ENCODE peak calls at places on chromosome 18, in ten cellular contexts. V is pancreas, H is lower lobe of right lung, I is right atrium auricular region, L is testis, Y is Peyer's patch, C is right lobe of liver, X is endodermal cell, S is stomach, T is cardiac muscle cell. W is an unnamed sample.

GRCh38 chr18:9673296-9674251 is 34.5 kb upstream of the RAB31 start:
- DNase-seq in I (no peak), V (peak; percentile 70), H (peak; percentile 75), T (peak; percentile 81), X (peak; percentile 69), Y (peak; percentile 86), S (peak; percentile 74), C (no peak), L (peak; percentile 56), W (no peak)

GRCh38 chr18:67818432-67818831 is 301.9 kb upstream of the DSEL start:
- DNase-seq in Y (no peak), S (no peak), I (no peak), L (no peak), X (no peak), V (no peak), T (no peak), H (no peak), C (no peak), W (no peak)

GRCh38 chr18:10164241-10165160 is 250.7 kb downstream of the VAPA start:
- DNase-seq in L (peak; percentile 27), C (no peak), I (no peak), H (no peak), X (no peak), V (peak; percentile 41), Y (no peak), T (peak; percentile 32), S (no peak), W (no peak)

GRCh38 chr18:73975266-73975665 is 172.4 kb downstream of the FBXO15 start:
- DNase-seq in I (peak; percentile 50), H (no peak), S (no peak), Y (no peak), X (no peak), V (no peak), C (no peak), T (peak; percentile 3), L (no peak), W (no peak)

GRCh38 chr18:43720036-43720435 is 442.7 kb upstream of the SYT4 start:
- DNase-seq in X (no peak), I (no peak), S (no peak), V (no peak), Y (no peak), T (no peak), C (no peak), H (no peak), L (no peak), W (no peak)

GRCh38 chr18:28177828-28178635 is 1.1 kb upstream of the CDH2 start:
- DNase-seq in H (no peak), V (peak; percentile 22), I (no peak), C (peak; percentile 82), X (peak; percentile 94), L (peak; percentile 77), Y (no peak), S (peak; percentile 67), T (peak; percentile 70), W (peak; percentile 87)

GRCh38 chr18:37604032-37604431 is 38.4 kb upstream of the CELF4 start:
- DNase-seq in Y (no peak), H (no peak), S (no peak), T (no peak), X (no peak), L (no peak), V (no peak), I (no peak), C (no peak), W (no peak)

GRCh38 chr18:78304199-78304826 is 675.3 kb upstream of the SALL3 start:
- DNase-seq in T (no peak), L (no peak), X (no peak), I (no peak), H (no peak), Y (no peak), V (no peak), S (no peak), C (no peak), W (no peak)

GRCh38 chr18:8841781-8842485 is 136.6 kb downstream of the MTCL1 start:
- DNase-seq in T (no peak), Y (no peak), H (no peak), L (no peak), C (no peak), X (no peak), V (no peak), I (no peak), S (no peak), W (no peak)

GRCh38 chr18:28127763-28128737 is 48.9 kb downstream of the CDH2 start:
- DNase-seq in C (no peak), H (no peak), V (no peak), T (peak; percentile 46), I (no peak), L (no peak), X (peak; percentile 56), Y (no peak), S (no peak), W (no peak)

GRCh38 chr18:22332590-22332989 is 85.1 kb downstream of the CTAGE1 start:
- DNase-seq in X (peak; percentile 92), S (no peak), I (no peak), V (no peak), T (no peak), Y (no peak), C (no peak), L (no peak), H (no peak), W (no peak)

GRCh38 chr18:24421831-24422230 is 4.6 kb upstream of the IMPACT start:
- DNase-seq in T (no peak), H (no peak), L (no peak), V (no peak), S (no peak), I (no peak), Y (no peak), X (no peak), C (no peak), W (no peak)

DNA sequence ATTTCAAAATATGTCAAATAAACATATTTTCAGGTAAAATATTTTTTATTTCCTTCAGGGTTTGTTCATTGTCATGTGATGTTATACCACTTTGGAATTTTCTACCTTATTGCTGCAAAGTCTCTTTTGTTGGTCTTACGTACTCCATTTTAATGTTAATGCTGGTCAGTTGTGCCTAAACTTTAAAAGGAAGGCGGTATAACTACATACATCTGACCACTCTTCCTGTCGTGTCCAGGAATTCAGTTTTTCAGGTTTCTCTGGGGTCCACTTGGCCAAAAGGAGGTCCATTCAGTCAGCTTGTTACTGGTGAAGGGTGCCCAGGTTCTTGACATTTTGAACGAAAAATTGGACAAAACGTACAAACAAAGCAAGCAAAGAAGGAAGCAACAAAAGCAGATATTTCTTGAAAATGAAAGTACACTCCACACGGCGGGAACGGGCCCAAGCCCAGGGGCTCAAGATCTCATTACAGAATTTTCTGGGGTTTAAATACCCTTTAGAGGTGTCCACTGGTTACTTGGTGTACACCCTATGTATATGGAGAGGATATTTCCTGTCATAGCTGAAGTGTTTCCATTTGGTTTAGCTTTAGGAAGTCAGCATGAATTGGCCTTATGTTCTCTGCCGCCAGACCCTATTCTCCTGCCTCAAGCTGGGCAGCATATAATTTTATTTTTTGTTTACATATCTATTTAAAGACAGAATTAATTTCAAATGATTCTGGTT is 471.7 kb upstream of the CDH7 start:
- DNase-seq in V (no peak), Y (no peak), T (no peak), X (no peak), S (no peak), L (no peak), C (no peak), I (no peak), H (no peak), W (no peak)
- H3K4me3 ChIP-seq in V (no peak overlapping the region), Y (no peak overlapping the region), T (no peak overlapping the region), X (no peak overlapping the region), S (no peak overlapping the region), L (no peak overlapping the region), C (no peak overlapping the region), I (no peak overlapping the region), H (no peak overlapping the region), W (no peak overlapping the region)

DNA sequence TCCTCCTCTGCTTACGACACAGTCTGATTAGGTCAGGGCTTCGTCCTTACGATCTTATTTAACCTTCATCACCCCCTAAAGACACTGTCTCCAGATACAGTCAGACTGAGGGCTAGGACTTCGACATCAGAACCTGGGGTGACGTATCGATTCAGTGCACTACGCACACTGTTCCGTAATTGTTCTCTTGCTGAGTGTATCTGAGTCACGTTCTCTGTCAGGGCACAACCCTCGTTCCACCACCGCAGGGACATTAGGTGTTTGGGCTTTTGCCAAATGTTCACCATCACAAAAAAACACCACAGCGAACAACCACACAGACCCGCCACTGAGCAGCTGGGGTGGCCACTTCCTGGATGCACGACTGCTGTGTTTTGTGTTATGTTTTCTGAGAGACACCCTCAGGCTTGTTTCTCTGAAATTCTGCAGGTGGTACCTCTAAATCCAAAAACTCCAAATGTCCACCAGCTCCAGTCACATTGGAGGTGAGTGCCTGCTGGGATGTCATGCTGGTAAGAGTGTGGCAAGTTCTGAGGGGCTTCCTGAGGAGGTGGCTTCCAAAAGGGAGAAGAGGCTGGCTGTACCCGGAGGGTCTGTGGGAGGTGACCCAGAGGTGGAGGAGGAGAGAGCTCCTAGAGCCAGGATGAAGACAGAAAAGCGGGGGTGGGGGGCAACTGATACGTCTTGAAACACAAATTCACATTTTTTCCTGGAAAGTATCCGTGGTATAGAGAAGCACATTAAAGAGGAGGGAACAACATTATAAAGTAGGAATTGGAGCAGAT is 66.6 kb downstream of the ADNP2 start:
- DNase-seq in H (no peak), L (no peak), S (peak; percentile 43), V (no peak), I (no peak), X (no peak), T (no peak), Y (peak; percentile 80), C (no peak), W (no peak)
- H3K4me1 ChIP-seq in H (peaks cover 7% of the 10 kb centered on the region), L (no peaks in the 10 kb centered on the region), S (peaks cover 13% of the 10 kb centered on the region), V (no peaks in the 10 kb centered on the region), I (no peaks in the 10 kb centered on the region), X (no peaks in the 10 kb centered on the region), T (no peaks in the 10 kb centered on the region), Y (no peaks in the 10 kb centered on the region), C (no peaks in the 10 kb centered on the region), W (no peaks in the 10 kb centered on the region)

DNA sequence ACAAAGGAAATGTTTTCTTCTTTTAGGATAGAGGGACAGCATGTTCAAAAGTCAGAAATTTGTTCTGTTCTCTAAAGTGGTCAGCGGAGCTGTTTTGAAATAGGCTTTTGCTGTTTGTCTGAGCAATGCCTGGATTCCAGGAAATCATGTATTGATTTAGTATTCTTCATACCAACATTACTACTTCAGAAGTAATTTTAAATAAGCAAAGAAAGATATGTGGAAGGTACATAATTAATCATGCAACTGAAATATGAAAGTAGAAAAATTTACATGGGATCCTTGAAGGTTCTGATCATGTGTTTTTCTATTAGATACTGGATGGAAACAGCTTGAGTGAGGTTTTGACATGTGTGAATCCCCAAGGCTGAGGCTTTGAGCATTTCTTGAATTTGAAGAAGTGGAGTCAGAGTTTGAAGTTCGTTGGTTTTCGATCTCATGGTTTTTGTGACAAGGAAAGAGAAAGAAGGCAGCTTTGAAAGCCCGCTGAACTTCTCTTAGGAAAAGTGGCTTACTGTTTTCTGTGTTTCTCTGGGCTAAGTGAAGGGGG is 220.0 kb downstream of the LDLRAD4 start:
- DNase-seq in L (no peak), V (no peak), H (no peak), I (no peak), C (no peak), Y (no peak), X (no peak), T (no peak), S (no peak), W (no peak)
- H3K27me3 ChIP-seq in L (no peaks in the 10 kb centered on the region), V (no peaks in the 10 kb centered on the region), H (no peaks in the 10 kb centered on the region), I (no peaks in the 10 kb centered on the region), C (no peaks in the 10 kb centered on the region), Y (no peaks in the 10 kb centered on the region), X (no peaks in the 10 kb centered on the region), T (no peaks in the 10 kb centered on the region), S (no peaks in the 10 kb centered on the region), W (no peaks in the 10 kb centered on the region)

DNA sequence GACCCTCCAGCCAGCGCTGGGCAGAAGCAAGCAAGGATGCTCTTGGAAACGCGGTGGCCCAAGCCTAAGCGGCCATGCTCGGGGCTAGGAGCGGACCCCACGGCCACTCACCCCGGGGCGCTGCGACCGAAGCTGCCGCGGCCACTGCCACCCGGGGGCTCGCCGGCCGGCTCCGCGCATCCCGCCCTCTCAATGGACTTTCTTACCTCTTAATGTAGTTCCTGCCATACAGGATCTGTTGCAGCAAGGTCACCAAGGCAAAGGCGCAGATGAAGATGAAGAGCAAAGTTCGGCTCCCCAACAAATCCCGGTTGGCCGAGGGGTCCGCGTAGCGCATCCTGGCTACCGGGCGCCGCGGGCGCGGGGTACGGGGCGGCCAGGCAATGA is 688 bp downstream of the ST8SIA5 start:
- DNase-seq in X (peak; percentile 71), I (peak; percentile 7), H (no peak), V (no peak), Y (no peak), C (no peak), L (no peak), T (no peak), S (no peak), W (no peak)
- H3K4me3 ChIP-seq in X (no peak overlapping the region), I (peak overlapping the region; percentile 57), H (peak overlapping the region; percentile 28), V (peak overlapping the region; percentile 25), Y (peak overlapping the region; percentile 31), C (no peak overlapping the region), L (peak overlapping the region; percentile 12), T (peak overlapping the region; percentile 45), S (peak overlapping the region; percentile 24), W (peak overlapping the region; percentile 34)